ENCODE peak calls at places on chromosomes 3 and 15, in four cellular contexts. One of them, this sample, is unnamed.

GRCh38 chr3:73624363-73625123 is at the start of gene PDZRN3:
- DNase-seq in GM19239: no peak
- DNase-seq in stimulated activated CD4-positive, alpha-beta T cell treated with anti-CD3 and anti-CD28 coated beads, Interleukin-2, amount 100 ng/mL, for 24 hours: no peak
- DNase-seq in activated B cell treated with CpG ODN at 0.5 μM for 24 hours: no peak
- DNase-seq in this sample: peak; percentile 90

GRCh38 chr15:83604549-83604948 is 49.4 kb upstream of the ADAMTSL3 start:
- DNase-seq in stimulated activated CD4-positive, alpha-beta T cell treated with anti-CD3 and anti-CD28 coated beads, Interleukin-2, amount 100 ng/mL, for 24 hours: no peak
- DNase-seq in GM19239: no peak
- DNase-seq in activated B cell treated with CpG ODN at 0.5 μM for 24 hours: no peak
- DNase-seq in this sample: no peak

GRCh38 chr15:35167675-35168074 is 82.6 kb upstream of the NANOGP8 start:
- DNase-seq in GM19239: no peak
- DNase-seq in stimulated activated CD4-positive, alpha-beta T cell treated with anti-CD3 and anti-CD28 coated beads, Interleukin-2, amount 100 ng/mL, for 24 hours: no peak
- DNase-seq in activated B cell treated with CpG ODN at 0.5 μM for 24 hours: no peak
- DNase-seq in this sample: no peak

GRCh38 chr15:38168472-38169057 is 84.1 kb upstream of the SPRED1 start:
- DNase-seq in stimulated activated CD4-positive, alpha-beta T cell treated with anti-CD3 and anti-CD28 coated beads, Interleukin-2, amount 100 ng/mL, for 24 hours: no peak
- DNase-seq in activated B cell treated with CpG ODN at 0.5 μM for 24 hours: no peak
- DNase-seq in GM19239: no peak
- DNase-seq in this sample: no peak

GRCh38 chr3:72245183-72245811 is 460.3 kb upstream of the PROK2 start:
- DNase-seq in stimulated activated CD4-positive, alpha-beta T cell treated with anti-CD3 and anti-CD28 coated beads, Interleukin-2, amount 100 ng/mL, for 24 hours: no peak
- DNase-seq in activated B cell treated with CpG ODN at 0.5 μM for 24 hours: no peak
- DNase-seq in GM19239: no peak
- DNase-seq in this sample: no peak

GRCh38 chr3:128167973-128168674 is 14.8 kb downstream of the EEFSEC start:
- DNase-seq in GM19239: no peak
- DNase-seq in activated B cell treated with CpG ODN at 0.5 μM for 24 hours: no peak
- DNase-seq in stimulated activated CD4-positive, alpha-beta T cell treated with anti-CD3 and anti-CD28 coated beads, Interleukin-2, amount 100 ng/mL, for 24 hours: no peak
- DNase-seq in this sample: no peak

GRCh38 chr3:194757629-194758028 is 71.9 kb downstream of the FAM43A start:
- DNase-seq in stimulated activated CD4-positive, alpha-beta T cell treated with anti-CD3 and anti-CD28 coated beads, Interleukin-2, amount 100 ng/mL, for 24 hours: no peak
- DNase-seq in activated B cell treated with CpG ODN at 0.5 μM for 24 hours: no peak
- DNase-seq in GM19239: no peak
- DNase-seq in this sample: no peak

GRCh38 chr3:117622130-117622841 is 912.7 kb downstream of the TUSC7 start:
- DNase-seq in activated B cell treated with CpG ODN at 0.5 μM for 24 hours: no peak
- DNase-seq in stimulated activated CD4-positive, alpha-beta T cell treated with anti-CD3 and anti-CD28 coated beads, Interleukin-2, amount 100 ng/mL, for 24 hours: no peak
- DNase-seq in GM19239: no peak
- DNase-seq in this sample: no peak

GRCh38 chr3:155428558-155428957 is 135.1 kb upstream of the STRIT1 start:
- DNase-seq in activated B cell treated with CpG ODN at 0.5 μM for 24 hours: no peak
- DNase-seq in stimulated activated CD4-positive, alpha-beta T cell treated with anti-CD3 and anti-CD28 coated beads, Interleukin-2, amount 100 ng/mL, for 24 hours: no peak
- DNase-seq in GM19239: no peak
- DNase-seq in this sample: no peak

GRCh38 chr15:69807752-69808151 is 290.0 kb downstream of the TLE3 start:
- DNase-seq in activated B cell treated with CpG ODN at 0.5 μM for 24 hours: no peak
- DNase-seq in GM19239: no peak
- DNase-seq in stimulated activated CD4-positive, alpha-beta T cell treated with anti-CD3 and anti-CD28 coated beads, Interleukin-2, amount 100 ng/mL, for 24 hours: no peak
- DNase-seq in this sample: no peak

GRCh38 chr3:8560608-8561007 is 59.0 kb downstream of the LMCD1 start:
- DNase-seq in stimulated activated CD4-positive, alpha-beta T cell treated with anti-CD3 and anti-CD28 coated beads, Interleukin-2, amount 100 ng/mL, for 24 hours: no peak
- DNase-seq in GM19239: no peak
- DNase-seq in activated B cell treated with CpG ODN at 0.5 μM for 24 hours: no peak
- DNase-seq in this sample: no peak

GRCh38 chr3:50649451-50649931 is 25.2 kb upstream of the DOCK3 start:
- DNase-seq in stimulated activated CD4-positive, alpha-beta T cell treated with anti-CD3 and anti-CD28 coated beads, Interleukin-2, amount 100 ng/mL, for 24 hours: no peak
- DNase-seq in GM19239: no peak
- DNase-seq in activated B cell treated with CpG ODN at 0.5 μM for 24 hours: no peak
- DNase-seq in this sample: no peak

GRCh38 chr15:43871835-43872234 is 45.0 kb downstream of the WDR76 start:
- DNase-seq in stimulated activated CD4-positive, alpha-beta T cell treated with anti-CD3 and anti-CD28 coated beads, Interleukin-2, amount 100 ng/mL, for 24 hours: no peak
- DNase-seq in GM19239: no peak
- DNase-seq in activated B cell treated with CpG ODN at 0.5 μM for 24 hours: no peak
- DNase-seq in this sample: no peak

GRCh38 chr3:26840272-26840870 is 217.8 kb downstream of the LRRC3B start:
- DNase-seq in activated B cell treated with CpG ODN at 0.5 μM for 24 hours: no peak
- DNase-seq in stimulated activated CD4-positive, alpha-beta T cell treated with anti-CD3 and anti-CD28 coated beads, Interleukin-2, amount 100 ng/mL, for 24 hours: no peak
- DNase-seq in GM19239: no peak
- DNase-seq in this sample: no peak

GRCh38 chr15:73897441-73898261 is 24.3 kb downstream of the TBC1D21 start:
- DNase-seq in activated B cell treated with CpG ODN at 0.5 μM for 24 hours: no peak
- DNase-seq in stimulated activated CD4-positive, alpha-beta T cell treated with anti-CD3 and anti-CD28 coated beads, Interleukin-2, amount 100 ng/mL, for 24 hours: peak; percentile 67
- DNase-seq in GM19239: peak; percentile 71
- DNase-seq in this sample: peak; percentile 56

GRCh38 chr15:38587214-38587613 is 22.6 kb upstream of the RASGRP1 start:
- DNase-seq in activated B cell treated with CpG ODN at 0.5 μM for 24 hours: no peak
- DNase-seq in GM19239: no peak
- DNase-seq in stimulated activated CD4-positive, alpha-beta T cell treated with anti-CD3 and anti-CD28 coated beads, Interleukin-2, amount 100 ng/mL, for 24 hours: no peak
- DNase-seq in this sample: no peak

GRCh38 chr3:189276481-189277190 is 104.9 kb downstream of the TPRG1 start:
- DNase-seq in GM19239: no peak
- DNase-seq in activated B cell treated with CpG ODN at 0.5 μM for 24 hours: no peak
- DNase-seq in stimulated activated CD4-positive, alpha-beta T cell treated with anti-CD3 and anti-CD28 coated beads, Interleukin-2, amount 100 ng/mL, for 24 hours: no peak
- DNase-seq in this sample: no peak

GRCh38 chr3:13452490-13453335 is 27.4 kb upstream of the HDAC11 start:
- DNase-seq in stimulated activated CD4-positive, alpha-beta T cell treated with anti-CD3 and anti-CD28 coated beads, Interleukin-2, amount 100 ng/mL, for 24 hours: peak; percentile 24
- DNase-seq in activated B cell treated with CpG ODN at 0.5 μM for 24 hours: peak; percentile 28
- DNase-seq in GM19239: peak; percentile 27
- DNase-seq in this sample: peak; percentile 24

GRCh38 chr3:134449277-134449676 is 36.5 kb downstream of the ANAPC13 start:
- DNase-seq in GM19239: no peak
- DNase-seq in stimulated activated CD4-positive, alpha-beta T cell treated with anti-CD3 and anti-CD28 coated beads, Interleukin-2, amount 100 ng/mL, for 24 hours: peak; percentile 5
- DNase-seq in activated B cell treated with CpG ODN at 0.5 μM for 24 hours: no peak
- DNase-seq in this sample: no peak

GRCh38 chr3:46695962-46696922 is 2.8 kb upstream of the ALS2CL start:
- DNase-seq in GM19239: no peak
- DNase-seq in activated B cell treated with CpG ODN at 0.5 μM for 24 hours: no peak
- DNase-seq in stimulated activated CD4-positive, alpha-beta T cell treated with anti-CD3 and anti-CD28 coated beads, Interleukin-2, amount 100 ng/mL, for 24 hours: no peak
- DNase-seq in this sample: no peak

GRCh38 chr3:100709840-100710235 is 544 bp downstream of the TFG start:
- DNase-seq in activated B cell treated with CpG ODN at 0.5 μM for 24 hours: peak; percentile 33
- DNase-seq in GM19239: no peak
- DNase-seq in stimulated activated CD4-positive, alpha-beta T cell treated with anti-CD3 and anti-CD28 coated beads, Interleukin-2, amount 100 ng/mL, for 24 hours: peak; percentile 31
- DNase-seq in this sample: peak; percentile 87

GRCh38 chr3:112302881-112303761 is 9.1 kb upstream of the SLC9C1 start:
- DNase-seq in stimulated activated CD4-positive, alpha-beta T cell treated with anti-CD3 and anti-CD28 coated beads, Interleukin-2, amount 100 ng/mL, for 24 hours: no peak
- DNase-seq in activated B cell treated with CpG ODN at 0.5 μM for 24 hours: no peak
- DNase-seq in GM19239: no peak
- DNase-seq in this sample: no peak

GRCh38 chr15:63498815-63499549 is 5.4 kb upstream of the USP3 start:
- DNase-seq in activated B cell treated with CpG ODN at 0.5 μM for 24 hours: no peak
- DNase-seq in stimulated activated CD4-positive, alpha-beta T cell treated with anti-CD3 and anti-CD28 coated beads, Interleukin-2, amount 100 ng/mL, for 24 hours: no peak
- DNase-seq in GM19239: no peak
- DNase-seq in this sample: no peak

GRCh38 chr3:74089854-74090253 is 465.1 kb upstream of the PDZRN3 start:
- DNase-seq in GM19239: no peak
- DNase-seq in activated B cell treated with CpG ODN at 0.5 μM for 24 hours: no peak
- DNase-seq in stimulated activated CD4-positive, alpha-beta T cell treated with anti-CD3 and anti-CD28 coated beads, Interleukin-2, amount 100 ng/mL, for 24 hours: no peak
- DNase-seq in this sample: no peak

GRCh38 chr3:127677541-127678314 is 5.0 kb downstream of the ABTB1 start:
- DNase-seq in GM19239: no peak
- DNase-seq in activated B cell treated with CpG ODN at 0.5 μM for 24 hours: peak; percentile 11
- DNase-seq in stimulated activated CD4-positive, alpha-beta T cell treated with anti-CD3 and anti-CD28 coated beads, Interleukin-2, amount 100 ng/mL, for 24 hours: no peak
- DNase-seq in this sample: peak; percentile 20

GRCh38 chr15:67133738-67134576 is 68.6 kb downstream of the SMAD3 start:
- DNase-seq in stimulated activated CD4-positive, alpha-beta T cell treated with anti-CD3 and anti-CD28 coated beads, Interleukin-2, amount 100 ng/mL, for 24 hours: peak; percentile 48
- DNase-seq in GM19239: no peak
- DNase-seq in activated B cell treated with CpG ODN at 0.5 μM for 24 hours: no peak
- DNase-seq in this sample: no peak

GRCh38 chr3:187695434-187695833 is 6.9 kb downstream of the RTP2 start:
- DNase-seq in stimulated activated CD4-positive, alpha-beta T cell treated with anti-CD3 and anti-CD28 coated beads, Interleukin-2, amount 100 ng/mL, for 24 hours: no peak
- DNase-seq in activated B cell treated with CpG ODN at 0.5 μM for 24 hours: no peak
- DNase-seq in GM19239: no peak
- DNase-seq in this sample: no peak

GRCh38 chr15:35107122-35107521 is 22.0 kb upstream of the NANOGP8 start:
- DNase-seq in GM19239: no peak
- DNase-seq in activated B cell treated with CpG ODN at 0.5 μM for 24 hours: no peak
- DNase-seq in stimulated activated CD4-positive, alpha-beta T cell treated with anti-CD3 and anti-CD28 coated beads, Interleukin-2, amount 100 ng/mL, for 24 hours: no peak
- DNase-seq in this sample: no peak

GRCh38 chr15:67219288-67219687 is 35.2 kb downstream of the AAGAB start:
- DNase-seq in activated B cell treated with CpG ODN at 0.5 μM for 24 hours: no peak
- DNase-seq in GM19239: no peak
- DNase-seq in stimulated activated CD4-positive, alpha-beta T cell treated with anti-CD3 and anti-CD28 coated beads, Interleukin-2, amount 100 ng/mL, for 24 hours: no peak
- DNase-seq in this sample: no peak

GRCh38 chr3:49124991-49125670 is 4.5 kb upstream of the USP19 start:
- DNase-seq in GM19239: no peak
- DNase-seq in activated B cell treated with CpG ODN at 0.5 μM for 24 hours: no peak
- DNase-seq in stimulated activated CD4-positive, alpha-beta T cell treated with anti-CD3 and anti-CD28 coated beads, Interleukin-2, amount 100 ng/mL, for 24 hours: no peak
- DNase-seq in this sample: no peak

GRCh38 chr15:70494861-70495571 is 268.3 kb downstream of the UACA start:
- DNase-seq in activated B cell treated with CpG ODN at 0.5 μM for 24 hours: no peak
- DNase-seq in GM19239: no peak
- DNase-seq in stimulated activated CD4-positive, alpha-beta T cell treated with anti-CD3 and anti-CD28 coated beads, Interleukin-2, amount 100 ng/mL, for 24 hours: peak; percentile 52
- DNase-seq in this sample: no peak

GRCh38 chr15:68001811-68002210 is 52.3 kb upstream of the PIAS1 start:
- DNase-seq in activated B cell treated with CpG ODN at 0.5 μM for 24 hours: no peak
- DNase-seq in GM19239: no peak
- DNase-seq in stimulated activated CD4-positive, alpha-beta T cell treated with anti-CD3 and anti-CD28 coated beads, Interleukin-2, amount 100 ng/mL, for 24 hours: no peak
- DNase-seq in this sample: no peak

GRCh38 chr3:14435175-14436011 is 33.0 kb downstream of the SLC6A6 start:
- DNase-seq in activated B cell treated with CpG ODN at 0.5 μM for 24 hours: no peak
- DNase-seq in stimulated activated CD4-positive, alpha-beta T cell treated with anti-CD3 and anti-CD28 coated beads, Interleukin-2, amount 100 ng/mL, for 24 hours: no peak
- DNase-seq in GM19239: no peak
- DNase-seq in this sample: peak; percentile 67

GRCh38 chr3:184085389-184085852 is 11.4 kb upstream of the HTR3E start:
- DNase-seq in stimulated activated CD4-positive, alpha-beta T cell treated with anti-CD3 and anti-CD28 coated beads, Interleukin-2, amount 100 ng/mL, for 24 hours: no peak
- DNase-seq in activated B cell treated with CpG ODN at 0.5 μM for 24 hours: no peak
- DNase-seq in GM19239: no peak
- DNase-seq in this sample: no peak

GRCh38 chr15:75049392-75049791 is 26.0 kb downstream of the PPCDC start:
- DNase-seq in stimulated activated CD4-positive, alpha-beta T cell treated with anti-CD3 and anti-CD28 coated beads, Interleukin-2, amount 100 ng/mL, for 24 hours: no peak
- DNase-seq in GM19239: no peak
- DNase-seq in activated B cell treated with CpG ODN at 0.5 μM for 24 hours: no peak
- DNase-seq in this sample: peak; percentile 68

GRCh38 chr15:33780011-33780768 is 188.1 kb upstream of the CHRM5 start:
- DNase-seq in stimulated activated CD4-positive, alpha-beta T cell treated with anti-CD3 and anti-CD28 coated beads, Interleukin-2, amount 100 ng/mL, for 24 hours: no peak
- DNase-seq in activated B cell treated with CpG ODN at 0.5 μM for 24 hours: no peak
- DNase-seq in GM19239: peak; percentile 13
- DNase-seq in this sample: no peak